ENCODE peak calls at places on chromosomes 5 and 9, in six cellular contexts. U is NCI-H1417, V is SK-N-DZ, A is suprapubic skin, B is WTC11, W is 8988T. G is an unnamed sample.

GRCh38 chr5:107389130-107389553 is 281.6 kb downstream of the EFNA5 start:
- DNase-seq in A (no peak), B (no peak), U (peak; percentile 10), V (peak; percentile 65), W (no peak), G (no peak)

GRCh38 chr5:90518666-90519065 is 10.7 kb downstream of the LYSMD3 start:
- DNase-seq in V (no peak), W (no peak), B (no peak), A (no peak), U (peak; percentile 2), G (no peak)

GRCh38 chr9:76230961-76231360 is 163.3 kb downstream of the RFK start:
- DNase-seq in V (no peak), U (no peak), W (no peak), A (no peak), B (no peak), G (no peak)

GRCh38 chr9:89593776-89594427 is 10.9 kb upstream of the GADD45G start:
- DNase-seq in A (no peak), V (peak; percentile 50), U (peak; percentile 11), W (peak; percentile 76), B (peak; percentile 88), G (peak; percentile 58)

GRCh38 chr9:971901-972511 is 4.4 kb upstream of the DMRT3 start:
- DNase-seq in U (no peak), B (peak; percentile 85), V (no peak), W (no peak), A (peak; percentile 80), G (peak; percentile 78)

GRCh38 chr9:98214811-98215210 is 22.4 kb upstream of the CORO2A start:
- DNase-seq in V (no peak), W (no peak), A (no peak), U (no peak), B (no peak), G (no peak)

GRCh38 chr5:95809414-95809960 is 13.0 kb downstream of the GLRX start:
- DNase-seq in U (no peak), A (no peak), B (no peak), W (no peak), V (no peak), G (no peak)

GRCh38 chr5:15601853-15602252 is 101.9 kb downstream of the FBXL7 start:
- DNase-seq in V (no peak), W (no peak), U (no peak), B (no peak), A (no peak), G (no peak)